ENCODE peak calls at places on chromosomes 5 and 9, in six cellular contexts. S, G, A, Z, U and V are unnamed samples. For H3K4me1, the result is how much of the 10 kb centered on the place peaks cover.

GRCh38 chr5:29614202-29614601 is 1579.3 kb upstream of the CDH6 start:
- DNase-seq in G (no peak), S (no peak), A (no peak), Z (no peak), U (no peak), V (no peak)

GRCh38 chr9:97857603-97858392 is 4.8 kb downstream of the FOXE1 start:
- DNase-seq in U (no peak), S (peak), G (no peak), Z (no peak), A (no peak), V (no peak)

GRCh38 chr5:177440211-177440989 is 6.2 kb upstream of the PRR7 start:
- DNase-seq in U (no peak), Z (no peak), S (no peak), A (no peak), G (no peak), V (no peak)

GRCh38 chr5:83564069-83564749 is 92.7 kb downstream of the VCAN start:
- DNase-seq in U (peak), G (peak), Z (no peak), S (peak), A (peak), V (no peak)

GRCh38 chr5:132377738-132378137 is 8.2 kb downstream of the SLC22A5 start:
- DNase-seq in A (no peak), G (no peak), U (no peak), S (no peak), Z (no peak), V (no peak)

GRCh38 chr5:65086234-65086886 is 317.6 kb downstream of the CWC27 start:
- DNase-seq in A (peak), S (no peak), Z (no peak), U (no peak), G (no peak), V (no peak)

GRCh38 chr5:55104966-55105701 is 2.7 kb downstream of the GZMA start:
- DNase-seq in S (no peak), G (no peak), Z (no peak), U (no peak), A (no peak), V (peak)

GRCh38 chr9:103798620-103799019 is 295.5 kb upstream of the SMC2 start:
- DNase-seq in U (peak), Z (no peak), G (peak), S (no peak), A (no peak), V (peak)

GRCh38 chr5:115812372-115812771 is 4.1 kb downstream of the CDO1 start:
- DNase-seq in G (no peak), Z (no peak), A (no peak), U (no peak), S (no peak), V (no peak)

GRCh38 chr5:134029156-134029555 is 24.4 kb upstream of the VDAC1 start:
- DNase-seq in U (peak), G (peak), S (no peak), Z (no peak), A (peak), V (no peak)

GRCh38 chr5:81505672-81506071 is 111.7 kb upstream of the ACOT12 start:
- DNase-seq in Z (no peak), A (no peak), U (no peak), G (no peak), S (no peak), V (no peak)

GRCh38 chr9:14423816-14424261 is 109.9 kb upstream of the NFIB start:
- DNase-seq in G (peak), U (no peak), Z (no peak), S (peak), A (peak), V (no peak)

GRCh38 chr9:93099551-93100264 is 3.7 kb downstream of the CARD19 start:
- DNase-seq in G (no peak), U (no peak), A (no peak), S (no peak), Z (no peak), V (no peak)

GRCh38 chr9:117487555-117488175 is 72.8 kb upstream of the ASTN2 start:
- DNase-seq in A (peak), S (peak), G (peak), Z (peak), U (peak), V (no peak)
- H3K4me3 ChIP-seq in A (no peak), S (peak), G (no peak), Z (no peak), U (no peak), V (no peak)

GRCh38 chr5:2238732-2239131 is 356.0 kb upstream of the IRX4 start:
- DNase-seq in G (no peak), Z (no peak), U (no peak), S (no peak), A (no peak), V (no peak)
- H3K4me1 ChIP-seq in G (under half), Z (under half), U (under half), S (under half), A (under half), V (under half)

DNA sequence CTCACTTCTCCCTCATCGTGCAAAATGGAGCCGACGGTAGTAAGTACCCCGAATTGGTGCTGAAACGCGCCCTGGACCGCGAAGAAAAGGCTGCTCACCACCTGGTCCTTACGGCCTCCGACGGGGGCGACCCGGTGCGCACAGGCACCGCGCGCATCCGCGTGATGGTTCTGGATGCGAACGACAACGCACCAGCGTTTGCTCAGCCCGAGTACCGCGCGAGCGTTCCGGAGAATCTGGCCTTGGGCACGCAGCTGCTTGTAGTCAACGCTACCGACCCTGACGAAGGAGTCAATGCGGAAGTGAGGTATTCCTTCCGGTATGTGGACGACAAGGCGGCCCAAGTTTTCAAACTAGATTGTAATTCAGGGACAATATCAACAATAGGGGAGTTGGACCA is 979 bp downstream of the PCDHGA12 start:
- DNase-seq in A (no peak), U (no peak), S (no peak), G (peak), Z (no peak), V (no peak)
- H3K4me3 ChIP-seq in A (peak), U (no peak), S (no peak), G (peak), Z (no peak), V (no peak)

GRCh38 chr9:27430754-27431540 is 93.1 kb upstream of the IFNK start:
- DNase-seq in U (no peak), A (no peak), Z (no peak), S (peak), G (no peak), V (no peak)

GRCh38 chr9:27431573-27431972 is 92.5 kb upstream of the IFNK start:
- DNase-seq in G (no peak), S (no peak), A (no peak), U (no peak), Z (no peak), V (no peak)

GRCh38 chr9:27426717-27427645 is 97.1 kb upstream of the IFNK start:
- DNase-seq in G (peak), Z (no peak), A (peak), U (no peak), S (peak), V (no peak)

GRCh38 chr9:27429917-27430316 is 94.2 kb upstream of the IFNK start:
- DNase-seq in G (no peak), U (no peak), A (no peak), S (no peak), Z (no peak), V (no peak)

GRCh38 chr9:27429436-27429835 is 94.7 kb upstream of the IFNK start:
- DNase-seq in U (no peak), Z (no peak), S (no peak), A (no peak), G (no peak), V (no peak)
- H3K4me1 ChIP-seq in U (under half), Z (under half), S (under half), A (under half), G (under half), V (under half)

GRCh38 chr5:142319105-142319504 is 5.7 kb downstream of the SPRY4 start:
- DNase-seq in G (no peak), S (no peak), U (no peak), Z (no peak), A (no peak), V (no peak)

GRCh38 chr5:142320851-142321560 is 3.8 kb downstream of the SPRY4 start:
- DNase-seq in A (peak), U (peak), S (peak), G (peak), Z (no peak), V (no peak)

GRCh38 chr5:142317673-142318261 is 7.1 kb downstream of the SPRY4 start:
- DNase-seq in G (peak), Z (no peak), S (no peak), U (no peak), A (no peak), V (no peak)

GRCh38 chr5:142320427-142320732 is 4.4 kb downstream of the SPRY4 start:
- DNase-seq in U (peak), Z (no peak), G (no peak), S (no peak), A (no peak), V (no peak)

DNA sequence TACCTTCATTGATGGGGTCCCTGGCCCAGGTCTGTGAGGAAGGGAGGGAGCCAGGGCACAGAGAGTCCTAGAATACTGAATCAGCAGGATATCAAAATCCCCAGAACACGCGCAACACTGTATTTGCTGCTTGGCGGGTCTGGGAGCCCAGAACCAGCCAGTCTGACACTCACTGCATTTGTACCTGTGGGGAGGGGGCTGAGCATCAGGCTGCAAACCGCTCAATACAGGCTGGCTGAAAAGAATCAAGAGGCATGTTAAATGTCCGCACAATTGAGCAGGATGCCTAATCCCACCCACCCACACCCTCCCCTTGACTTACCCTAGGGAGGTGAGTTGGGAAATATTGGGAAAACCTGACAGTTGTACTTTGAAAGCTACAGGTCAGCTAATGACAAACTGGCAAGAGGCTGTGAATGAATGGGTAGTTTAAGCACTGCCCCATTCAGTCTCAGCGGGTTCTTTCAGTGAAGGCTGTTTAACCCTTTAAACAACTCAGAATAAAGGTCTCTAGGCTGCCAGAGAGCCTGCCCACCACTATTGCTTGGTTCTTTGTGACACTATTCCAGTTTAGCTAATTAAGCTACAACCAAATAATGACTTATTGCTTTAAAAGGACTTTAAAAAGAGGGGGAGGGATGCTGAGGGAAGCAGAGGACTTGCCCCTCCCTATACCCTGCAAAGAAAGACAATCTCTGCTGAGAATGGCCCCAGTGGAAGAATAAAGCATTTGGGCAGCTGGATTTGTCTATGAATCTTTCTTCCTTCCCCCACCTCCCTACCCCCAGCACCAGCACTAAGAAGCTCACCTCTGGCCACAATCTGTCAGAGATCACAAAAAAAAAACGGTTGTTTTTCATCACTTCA is 5.0 kb downstream of the SPRY4 start:
- DNase-seq in U (no peak), G (no peak), Z (no peak), S (no peak), A (no peak), V (no peak)
- H3K4me3 ChIP-seq in U (no peak), G (peak), Z (no peak), S (peak), A (peak), V (no peak)

GRCh38 chr5:139178582-139178917 is 19.6 kb downstream of the SIL1 start:
- DNase-seq in U (no peak), A (no peak), G (no peak), Z (no peak), S (no peak), V (no peak)

GRCh38 chr5:139180850-139181785 is 17.1 kb downstream of the SIL1 start:
- DNase-seq in U (no peak), G (peak), A (no peak), S (no peak), Z (no peak), V (no peak)

GRCh38 chr5:139181835-139182452 is 16.2 kb downstream of the SIL1 start:
- DNase-seq in A (peak), U (peak), S (no peak), G (peak), Z (no peak), V (no peak)

GRCh38 chr5:139178948-139179347 is 19.2 kb downstream of the SIL1 start:
- DNase-seq in U (peak), Z (peak), S (peak), G (no peak), A (peak), V (no peak)

DNA sequence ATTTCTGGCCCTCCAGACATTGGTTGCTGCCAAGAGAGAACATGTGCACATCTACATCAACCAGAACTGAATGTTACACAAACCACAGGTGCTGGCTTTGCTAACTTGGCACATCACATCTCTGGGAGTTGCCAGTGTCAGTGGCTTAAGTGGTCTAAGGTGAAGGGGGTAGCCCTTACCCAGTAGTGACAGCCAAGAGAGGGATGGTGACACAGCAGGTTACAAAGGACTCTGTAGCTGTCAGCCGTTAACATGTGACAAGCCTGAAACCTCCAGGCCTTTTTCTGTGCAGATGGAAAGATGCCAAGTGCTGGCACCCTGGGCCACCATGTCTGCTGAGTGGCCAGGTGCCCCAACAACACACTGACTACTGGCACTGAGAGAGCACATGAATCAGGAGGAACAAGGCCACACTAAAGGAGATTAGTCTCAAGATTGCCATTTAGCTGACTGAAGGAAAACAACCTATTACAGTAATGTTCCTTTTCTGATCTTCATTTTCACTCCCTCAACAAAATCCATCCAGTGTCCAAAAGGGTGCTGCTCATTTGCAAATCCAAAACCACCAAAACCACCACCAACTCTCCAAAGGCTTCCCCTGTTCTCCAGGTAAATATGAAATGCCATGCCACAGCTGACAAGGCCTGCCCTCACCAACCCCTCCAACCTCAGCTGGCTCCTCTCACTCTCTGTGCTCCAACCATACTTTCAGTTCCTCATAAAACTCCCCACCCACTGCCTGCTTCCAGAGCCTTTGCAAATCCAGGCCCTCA is 20.2 kb downstream of the SIL1 start:
- DNase-seq in A (peak), G (peak), Z (no peak), S (no peak), U (no peak), V (no peak)
- H3K4me1 ChIP-seq in A (under half), G (under half), Z (under half), S (under half), U (under half), V (under half)

GRCh38 chr5:148828461-148829247 is 2.2 kb downstream of the ADRB2 start:
- DNase-seq in U (no peak), S (no peak), Z (no peak), A (peak), G (peak), V (no peak)

GRCh38 chr5:148829248-148829594 is 2.8 kb downstream of the ADRB2 start:
- DNase-seq in A (no peak), S (no peak), U (no peak), G (no peak), Z (no peak), V (no peak)

GRCh38 chr5:148829734-148830133 is 3.3 kb downstream of the ADRB2 start:
- DNase-seq in Z (no peak), U (no peak), S (no peak), G (no peak), A (no peak), V (no peak)

GRCh38 chr5:148831590-148832565 is 5.5 kb downstream of the ADRB2 start:
- DNase-seq in G (no peak), S (no peak), Z (no peak), A (no peak), U (no peak), V (no peak)

DNA sequence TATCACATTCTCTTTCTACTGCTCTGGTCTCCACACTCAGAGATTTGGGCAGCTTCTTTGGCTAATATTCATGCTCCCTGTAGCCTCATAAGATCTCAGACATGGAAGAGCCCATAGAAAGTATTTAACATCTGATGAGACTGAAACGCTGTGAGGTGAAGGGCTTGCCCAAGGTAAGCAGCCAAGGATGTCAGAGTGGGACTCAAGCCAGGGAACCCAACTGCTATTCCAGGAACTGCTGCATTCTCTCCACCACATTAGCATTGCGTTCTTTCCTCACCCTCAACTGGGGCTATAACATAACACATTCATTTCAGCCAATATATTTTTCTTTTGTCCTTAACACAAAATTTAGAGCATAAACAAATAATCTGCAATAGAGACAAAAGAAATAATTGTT is 3.8 kb downstream of the ADRB2 start:
- DNase-seq in A (no peak), S (no peak), G (no peak), Z (no peak), U (no peak), V (no peak)
- H3K4me3 ChIP-seq in A (no peak), S (no peak), G (no peak), Z (no peak), U (no peak), V (no peak)

DNA sequence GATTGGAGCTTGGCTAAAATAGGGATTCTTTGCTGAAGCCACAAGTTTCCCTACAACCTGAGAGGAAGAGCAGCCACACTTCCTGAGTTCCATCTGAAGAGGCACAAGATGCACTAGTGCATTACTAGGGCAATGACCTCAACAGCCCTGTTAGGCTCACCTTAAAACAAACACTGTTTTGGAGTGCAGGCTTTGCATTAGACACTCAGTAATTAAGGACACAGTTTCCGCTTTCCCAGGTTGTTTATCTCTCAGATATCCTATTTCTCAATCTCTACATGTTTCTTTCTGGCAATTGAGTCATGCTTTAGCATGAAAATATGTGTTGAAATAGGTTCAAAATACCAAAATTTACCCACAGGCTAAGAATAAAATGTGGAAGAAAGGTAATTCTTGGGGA is 34.2 kb downstream of the EMB start:
- DNase-seq in Z (no peak), S (no peak), U (no peak), A (peak), G (no peak), V (no peak)
- H3K4me1 ChIP-seq in Z (under half), S (under half), U (under half), A (under half), G (under half), V (under half)